ENCODE peak calls at places on chromosomes 7 and 10, in ten cellular contexts. I is endothelial cell of umbilical vein; J is cardiac muscle cell; N is pancreas; W is transverse colon; K is IMR-90; D is CD8-positive, alpha-beta memory T cell; L is naive thymus-derived CD4-positive, alpha-beta T cell; S is right lobe of liver; X is astrocyte. V is an unnamed sample.

GRCh38 chr10:12589271-12589670 is 239.9 kb downstream of the CAMK1D start:
- DNase-seq in K (no peak), S (no peak), N (no peak), I (no peak), D (no peak), L (no peak), J (no peak), W (no peak), X (no peak), V (no peak)

GRCh38 chr7:359776-360361 is 69.9 kb downstream of the FOXL3 start:
- DNase-seq in J (no peak), D (no peak), K (no peak), L (peak; percentile 34), W (no peak), X (no peak), I (no peak), S (no peak), N (peak; percentile 63), V (no peak)

GRCh38 chr10:5732141-5732540 is 47.5 kb downstream of the TASOR2 start:
- DNase-seq in J (peak; percentile 44), D (no peak), N (no peak), X (no peak), S (no peak), W (no peak), L (no peak), K (no peak), I (no peak), V (no peak)

GRCh38 chr7:130065500-130066152 is 4.7 kb upstream of the KLHDC10 start:
- DNase-seq in N (no peak), W (no peak), S (peak; percentile 86), K (peak; percentile 37), J (no peak), D (no peak), I (no peak), L (no peak), X (no peak), V (no peak)

GRCh38 chr7:12564996-12565764 is 5.3 kb upstream of the SCIN start:
- DNase-seq in X (peak; percentile 13), K (no peak), I (no peak), S (no peak), W (no peak), L (no peak), D (no peak), J (no peak), N (no peak), V (no peak)

GRCh38 chr7:102472126-102473041 is 6.3 kb downstream of the POLR2J start:
- DNase-seq in I (no peak), W (no peak), L (no peak), D (no peak), J (no peak), N (peak; percentile 78), X (no peak), K (no peak), S (peak; percentile 47), V (no peak)

GRCh38 chr10:13528138-13528874 is 508 bp downstream of the BEND7 start:
- DNase-seq in X (no peak), D (no peak), J (peak; percentile 70), L (no peak), K (no peak), N (peak; percentile 72), S (peak; percentile 53), I (peak; percentile 29), W (peak; percentile 43), V (no peak)

GRCh38 chr7:141354251-141354650 is 197.0 kb upstream of the AGK start:
- DNase-seq in D (no peak), J (no peak), L (no peak), N (no peak), S (no peak), W (no peak), I (peak; percentile 66), K (peak; percentile 8), X (peak; percentile 93), V (no peak)

GRCh38 chr7:77427996-77428603 is 12.0 kb upstream of the GSAP start:
- DNase-seq in X (peak; percentile 76), J (peak; percentile 50), D (no peak), S (no peak), N (no peak), L (no peak), W (peak; percentile 19), K (peak; percentile 78), I (peak; percentile 63), V (no peak)

GRCh38 chr7:91233201-91233600 is 31.0 kb upstream of the FZD1 start:
- DNase-seq in L (no peak), S (no peak), N (no peak), J (no peak), W (no peak), D (no peak), I (no peak), X (no peak), K (no peak), V (no peak)

GRCh38 chr7:96329189-96329588 is 7.3 kb upstream of the SLC25A13 start:
- DNase-seq in K (no peak), D (no peak), J (no peak), S (no peak), X (no peak), L (no peak), N (no peak), W (no peak), I (no peak), V (no peak)

GRCh38 chr7:140079121-140079536 is 16.4 kb upstream of the PARP12 start:
- DNase-seq in L (no peak), N (no peak), S (no peak), K (peak; percentile 83), J (peak; percentile 35), I (peak; percentile 22), D (no peak), W (no peak), X (peak; percentile 78), V (no peak)

DNA sequence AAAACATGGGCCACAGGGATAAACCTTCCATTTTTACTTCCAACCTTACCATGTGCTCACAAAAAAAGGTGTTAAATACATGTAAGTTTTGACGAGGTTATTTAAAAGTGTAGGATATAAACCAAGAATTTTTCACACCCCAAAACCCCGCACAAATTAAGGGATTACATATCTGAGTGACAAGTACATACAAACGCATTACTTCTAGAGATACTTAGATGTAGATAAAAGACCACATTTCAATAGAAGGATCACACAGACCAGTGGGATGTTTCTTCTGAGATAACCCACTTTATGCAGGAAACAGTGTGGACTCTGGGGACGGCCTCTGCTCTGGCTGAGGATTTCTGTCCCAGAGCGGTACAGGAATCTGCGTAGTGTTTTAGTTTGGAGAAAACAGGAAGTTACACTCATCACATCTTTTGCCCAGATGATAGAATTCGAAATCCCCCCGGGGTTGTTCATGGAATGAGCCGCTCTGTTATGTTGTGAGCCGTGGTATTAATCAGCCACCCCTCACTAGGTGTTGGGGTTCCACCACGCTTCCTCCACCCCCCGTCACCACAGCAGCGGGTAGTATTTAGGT is 1.4 kb upstream of the CUL1 start:
- DNase-seq in K (peak; percentile 63), D (peak; percentile 18), S (no peak), I (peak; percentile 80), X (no peak), J (no peak), N (no peak), L (peak; percentile 17), W (peak; percentile 15), V (no peak)
- H3K27ac ChIP-seq in K (peak overlapping the region; percentile 65), D (peak overlapping the region; percentile 80), S (peak overlapping the region; percentile 99), I (peak overlapping the region; percentile 81), X (no peak overlapping the region), J (peak overlapping the region; percentile 99), N (peak overlapping the region; percentile 94), L (peak overlapping the region; percentile 93), W (peak overlapping the region; percentile 98), V (peak overlapping the region; percentile 74)

GRCh38 chr10:113084031-113084430 is 134.0 kb downstream of the TCF7L2 start:
- DNase-seq in X (no peak), L (no peak), I (no peak), K (peak; percentile 87), D (no peak), N (no peak), W (no peak), S (no peak), J (no peak), V (no peak)

GRCh38 chr10:113085776-113086175 is 135.7 kb downstream of the TCF7L2 start:
- DNase-seq in K (no peak), L (no peak), W (no peak), S (no peak), I (no peak), J (no peak), X (no peak), D (no peak), N (no peak), V (no peak)

GRCh38 chr10:113087082-113088029 is 137.3 kb downstream of the TCF7L2 start:
- DNase-seq in J (no peak), K (peak; percentile 100), X (peak; percentile 100), I (peak; percentile 99), D (no peak), W (peak; percentile 80), S (no peak), N (no peak), L (no peak), V (no peak)

GRCh38 chr10:113088194-113088593 is 138.1 kb downstream of the TCF7L2 start:
- DNase-seq in N (no peak), L (no peak), I (no peak), W (no peak), X (no peak), D (no peak), J (no peak), S (no peak), K (no peak), V (no peak)

DNA sequence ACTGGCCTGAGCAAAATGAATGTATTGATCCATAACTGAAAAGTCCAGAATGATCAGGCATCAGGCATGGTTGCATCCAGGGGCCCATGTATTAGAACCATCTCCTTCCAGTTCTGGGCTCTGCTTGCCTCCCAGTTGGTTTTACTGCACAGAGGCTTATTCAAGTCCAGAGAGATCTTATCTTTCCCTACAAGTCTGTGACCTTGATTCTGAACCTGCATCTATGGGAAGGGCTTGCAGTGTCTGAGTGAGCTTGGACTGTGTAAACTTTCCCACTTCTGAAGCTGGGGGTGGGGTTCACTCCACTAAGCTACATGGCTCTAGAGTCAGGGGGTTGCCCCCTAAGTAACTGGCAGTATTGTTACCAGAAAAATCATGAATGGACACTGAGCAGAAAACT is 136.2 kb downstream of the TCF7L2 start:
- DNase-seq in S (no peak), N (no peak), W (no peak), K (no peak), D (no peak), J (no peak), I (peak; percentile 53), L (no peak), X (no peak), V (no peak)
- H3K27ac ChIP-seq in S (peak overlapping the region; percentile 63), N (peak overlapping the region; percentile 59), W (peak overlapping the region; percentile 84), K (peak overlapping the region; percentile 49), D (no peak overlapping the region), J (no peak overlapping the region), I (peak overlapping the region; percentile 90), L (no peak overlapping the region), X (peak overlapping the region; percentile 83), V (no peak overlapping the region)

GRCh38 chr10:99659031-99659867 is at the start of gene ENTPD7:
- DNase-seq in K (peak; percentile 95), I (peak; percentile 97), S (peak; percentile 98), X (peak; percentile 92), D (peak; percentile 85), W (peak; percentile 97), L (peak; percentile 80), N (peak; percentile 99), J (peak; percentile 99), V (peak; percentile 83)
- H3K27ac ChIP-seq in K (peak within 1 kb of the TSS; percentile 69), I (peak within 1 kb of the TSS; percentile 72), S (peak within 1 kb of the TSS; percentile 61), X (peak within 1 kb of the TSS; percentile 95), D (peak within 1 kb of the TSS; percentile 58), W (peak within 1 kb of the TSS; percentile 81), L (peak within 1 kb of the TSS; percentile 69), N (peak within 1 kb of the TSS; percentile 60), J (peak within 1 kb of the TSS; percentile 5), V (peak within 1 kb of the TSS; percentile 27)

DNA sequence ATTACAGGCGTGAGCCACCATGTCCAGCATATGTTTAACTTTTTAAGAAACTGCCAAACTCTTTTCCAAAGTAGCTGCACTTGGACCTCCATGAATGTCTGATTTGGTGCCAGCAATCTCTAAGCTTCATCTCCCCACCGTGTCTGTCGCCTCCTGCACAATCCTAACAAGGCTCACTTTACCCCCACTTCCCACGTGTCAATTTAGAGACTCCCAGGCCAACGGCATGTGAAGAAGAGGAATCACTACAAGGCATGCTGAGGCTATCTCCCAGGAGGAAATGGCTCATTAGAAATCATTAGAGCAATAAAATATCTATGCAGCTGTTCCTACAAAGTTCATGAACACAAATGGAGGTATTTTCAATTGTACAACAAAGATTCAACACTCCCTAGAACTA is 14.8 kb downstream of the ST8SIA6 start:
- DNase-seq in I (no peak), D (no peak), L (no peak), X (no peak), K (no peak), J (no peak), W (no peak), N (no peak), S (no peak), V (no peak)
- H3K27ac ChIP-seq in I (no peak overlapping the region), D (no peak overlapping the region), L (no peak overlapping the region), X (no peak overlapping the region), K (no peak overlapping the region), J (no peak overlapping the region), W (no peak overlapping the region), N (no peak overlapping the region), S (no peak overlapping the region), V (no peak overlapping the region)

V was measured in substantia nigra.